ENCODE peak calls at places on chromosomes 11 and 22, in seven cellular contexts. H is astrocyte of the spinal cord, Z is aorta, S is thoracic aorta, K is stomach, C is AG04449, M is right lobe of liver. D is an unnamed sample.

GRCh38 chr11:113574586-113574985 is 99.4 kb upstream of the DRD2 start:
- DNase-seq in H (no peak), Z (no peak), S (no peak), K (no peak), C (no peak), M (no peak), D (no peak)

GRCh38 chr22:17217179-17217578 is 2.1 kb downstream of the ADA2 start:
- DNase-seq in H (no peak), Z (no peak), S (no peak), K (no peak), C (no peak), M (no peak), D (no peak)

GRCh38 chr22:35541254-35541748 is 670 bp downstream of the RASD2 start:
- DNase-seq in H (no peak), Z (no peak), S (no peak), K (peak; percentile 51), C (no peak), M (no peak), D (no peak)

GRCh38 chr11:67262731-67263675 is 3.3 kb upstream of the GRK2 start:
- DNase-seq in H (peak; percentile 68), Z (peak; percentile 91), S (peak; percentile 40), K (peak; percentile 86), C (no peak), M (peak; percentile 85), D (peak; percentile 86)

GRCh38 chr22:25775501-25775900 is 33.5 kb downstream of the MYO18B start:
- DNase-seq in H (peak; percentile 20), Z (no peak), S (no peak), K (no peak), C (no peak), M (no peak), D (peak; percentile 64)

GRCh38 chr11:33779849-33780528 is 5.7 kb upstream of the FBXO3 start:
- DNase-seq in H (peak; percentile 83), Z (no peak), S (no peak), K (no peak), C (no peak), M (no peak), D (no peak)

GRCh38 chr11:60950933-60951610 is 904 bp downstream of the SLC15A3 start:
- DNase-seq in H (no peak), Z (peak; percentile 69), S (no peak), K (peak; percentile 56), C (no peak), M (no peak), D (no peak)

GRCh38 chr22:21650823-21651520 is 8.9 kb downstream of the SDF2L1 start:
- DNase-seq in H (peak; percentile 2), Z (no peak), S (no peak), K (no peak), C (no peak), M (no peak), D (peak; percentile 24)

GRCh38 chr11:62921573-62922188 is 518 bp upstream of the CHRM1 start:
- DNase-seq in H (no peak), Z (no peak), S (no peak), K (peak; percentile 55), C (no peak), M (no peak), D (no peak)

GRCh38 chr11:74932169-74932568 is 16.7 kb downstream of the XRRA1 start:
- DNase-seq in H (peak; percentile 57), Z (no peak), S (no peak), K (no peak), C (no peak), M (no peak), D (no peak)

GRCh38 chr11:74282863-74283484 is 28.5 kb downstream of the P4HA3 start:
- DNase-seq in H (no peak), Z (no peak), S (no peak), K (no peak), C (no peak), M (no peak), D (no peak)

GRCh38 chr22:38153821-38154562 is 27.6 kb downstream of the PLA2G6 start:
- DNase-seq in H (no peak), Z (no peak), S (no peak), K (no peak), C (no peak), M (peak; percentile 67), D (peak; percentile 95)

GRCh38 chr22:39967103-39967829 is 7.1 kb downstream of the TMA7B start:
- DNase-seq in H (peak; percentile 78), Z (no peak), S (no peak), K (no peak), C (peak; percentile 24), M (no peak), D (no peak)

GRCh38 chr22:24951942-24952836 is at the start of gene KIAA1671:
- DNase-seq in H (peak; percentile 51), Z (peak; percentile 88), S (peak; percentile 18), K (peak; percentile 91), C (no peak), M (peak; percentile 97), D (peak; percentile 92)

GRCh38 chr11:34926101-34926830 is 9.8 kb downstream of the PDHX start:
- DNase-seq in H (peak; percentile 76), Z (no peak), S (no peak), K (no peak), C (no peak), M (no peak), D (no peak)

GRCh38 chr11:123431619-123432018 is 1.6 kb downstream of the GRAMD1B start:
- DNase-seq in H (peak; percentile 10), Z (no peak), S (no peak), K (no peak), C (no peak), M (no peak), D (no peak)

GRCh38 chr11:60625262-60625661 is 74.2 kb upstream of the MS4A8 start:
- DNase-seq in H (peak; percentile 1), Z (no peak), S (no peak), K (peak; percentile 34), C (no peak), M (no peak), D (peak; percentile 20)

GRCh38 chr11:47846998-47847397 is 1.2 kb downstream of the NUP160 start:
- DNase-seq in H (no peak), Z (no peak), S (no peak), K (no peak), C (no peak), M (no peak), D (no peak)
- H3K4me3 ChIP-seq in H (peak overlapping the region; percentile 97), Z (no peak overlapping the region), S (peak overlapping the region; percentile 84), K (no peak overlapping the region), C (peak overlapping the region; percentile 99), M (peak overlapping the region; percentile 76), D (peak overlapping the region; percentile 75)

GRCh38 chr11:70688142-70688541 is 289.8 kb downstream of the CTTN start:
- DNase-seq in H (no peak), Z (no peak), S (no peak), K (no peak), C (no peak), M (no peak), D (no peak)
- H3K4me3 ChIP-seq in H (no peak overlapping the region), Z (no peak overlapping the region), S (no peak overlapping the region), K (no peak overlapping the region), C (no peak overlapping the region), M (no peak overlapping the region), D (no peak overlapping the region)

DNA sequence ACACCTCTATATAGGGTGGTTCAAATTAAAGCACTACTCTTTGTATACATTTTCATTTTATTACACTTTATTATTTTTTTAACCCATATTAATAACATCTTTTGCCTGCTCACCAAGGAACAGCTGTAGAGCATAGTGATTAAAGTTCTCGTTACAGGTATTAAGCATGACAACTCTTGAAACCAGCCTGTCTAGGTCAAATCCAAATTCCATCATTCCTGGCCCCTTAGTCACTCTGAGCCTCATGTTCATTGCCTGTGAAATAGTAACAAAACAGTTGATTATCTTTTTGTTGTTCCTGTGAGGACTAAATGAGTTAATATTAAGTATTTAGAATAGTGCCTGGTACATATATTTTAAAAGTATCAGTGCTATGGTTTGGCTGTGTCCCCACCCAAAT is 334.5 kb downstream of the RAB38 start:
- DNase-seq in H (no peak), Z (no peak), S (no peak), K (no peak), C (no peak), M (no peak), D (no peak)
- H3K4me3 ChIP-seq in H (no peak overlapping the region), Z (no peak overlapping the region), S (no peak overlapping the region), K (no peak overlapping the region), C (no peak overlapping the region), M (no peak overlapping the region), D (no peak overlapping the region)

GRCh38 chr11:120339394-120339890 is 3.2 kb downstream of the ARHGEF12 start:
- DNase-seq in H (peak; percentile 52), Z (no peak), S (no peak), K (peak; percentile 40), C (no peak), M (no peak), D (no peak)
- H3K4me3 ChIP-seq in H (peak overlapping the region; percentile 95), Z (peak overlapping the region; percentile 69), S (peak overlapping the region; percentile 86), K (no peak overlapping the region), C (peak overlapping the region; percentile 61), M (peak overlapping the region; percentile 86), D (no peak overlapping the region)

DNA sequence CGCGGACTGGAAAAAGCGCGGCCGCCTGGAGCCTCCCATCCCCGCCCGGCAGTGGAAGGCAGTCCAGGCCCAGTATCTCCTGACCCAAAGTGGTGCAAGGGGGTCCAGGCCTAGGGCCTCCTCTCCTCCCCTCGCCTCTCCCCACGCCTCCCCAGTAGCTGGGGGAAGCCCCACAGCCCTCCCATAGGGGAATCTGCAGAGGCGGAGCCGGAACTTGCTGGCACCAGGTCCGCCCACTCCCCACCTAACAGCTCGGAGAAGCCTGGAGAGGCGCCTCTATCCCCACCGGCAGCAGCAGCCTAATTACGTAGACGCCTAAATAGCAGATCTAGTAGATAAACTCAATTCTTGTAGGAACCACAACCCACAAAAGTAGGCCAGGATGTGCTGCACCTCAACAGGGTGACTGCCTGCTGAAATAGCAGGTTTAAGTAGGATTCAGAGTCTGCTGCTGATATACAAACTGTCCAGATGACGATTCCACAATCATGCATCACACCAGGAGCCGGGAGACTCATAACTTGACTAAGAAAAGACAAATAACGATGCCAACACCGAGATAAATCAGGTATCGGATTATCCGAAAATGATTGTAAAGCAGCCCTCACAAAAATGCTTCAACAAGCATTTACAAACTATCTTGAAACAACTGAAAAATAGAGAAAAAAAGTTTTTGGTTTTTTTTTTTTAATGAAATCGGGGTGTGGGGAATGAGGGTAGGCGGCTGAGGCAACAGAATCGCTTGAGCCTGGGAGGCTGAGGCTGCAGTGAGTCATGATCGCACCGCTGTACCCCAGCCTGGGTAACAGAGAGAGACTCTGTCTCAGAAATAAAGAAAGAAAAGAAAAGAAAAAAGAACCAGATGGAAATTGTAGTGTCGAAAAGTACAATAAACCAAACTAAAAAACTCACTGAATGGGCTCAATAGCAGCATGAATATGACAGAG is 11.4 kb upstream of the BRD1 start:
- DNase-seq in H (peak; percentile 19), Z (peak; percentile 46), S (no peak), K (no peak), C (no peak), M (no peak), D (no peak)
- H3K4me3 ChIP-seq in H (no peak overlapping the region), Z (no peak overlapping the region), S (peak overlapping the region; percentile 25), K (no peak overlapping the region), C (no peak overlapping the region), M (no peak overlapping the region), D (no peak overlapping the region)

DNA sequence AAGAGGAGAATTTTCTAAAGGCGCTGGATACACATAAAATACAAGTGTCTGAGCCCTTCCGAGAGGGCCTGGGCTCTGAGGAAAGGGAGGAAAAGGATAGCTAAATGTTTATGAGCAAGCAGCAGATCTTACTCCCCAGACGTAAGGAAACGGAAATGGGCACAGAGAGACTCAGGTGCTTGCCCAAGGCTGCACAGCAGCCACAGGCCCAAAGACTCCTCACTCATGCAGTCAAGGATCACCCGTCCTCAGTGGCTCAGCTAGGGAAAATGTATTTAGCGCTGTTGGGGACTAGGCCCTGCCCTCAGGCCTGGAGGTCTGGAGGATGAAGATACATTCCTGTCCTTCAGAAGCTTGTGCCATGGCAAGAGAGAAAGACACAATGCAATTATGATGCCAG is 107.2 kb upstream of the SYT13 start:
- DNase-seq in H (no peak), Z (no peak), S (no peak), K (no peak), C (no peak), M (no peak), D (no peak)
- H3K4me3 ChIP-seq in H (no peak overlapping the region), Z (no peak overlapping the region), S (no peak overlapping the region), K (no peak overlapping the region), C (no peak overlapping the region), M (no peak overlapping the region), D (no peak overlapping the region)

GRCh38 chr11:65111159-65111536 is 524 bp upstream of the TM7SF2 start:
- DNase-seq in H (no peak), Z (no peak), S (no peak), K (no peak), C (no peak), M (no peak), D (no peak)
- H3K4me3 ChIP-seq in H (no peak overlapping the region), Z (no peak overlapping the region), S (peak overlapping the region; percentile 88), K (peak overlapping the region; percentile 57), C (no peak overlapping the region), M (peak overlapping the region; percentile 62), D (no peak overlapping the region)

D was measured in WERI-Rb-1.